ENCODE peak calls at places on chromosomes 2 and 18, in four cellular contexts. V is HepG2, M is K562, I is GM12878. A is an unnamed sample.

GRCh38 chr2:169727065-169727464 is 6.6 kb upstream of the KLHL23 start:
- DNase-seq in V (no peak), M (no peak), I (no peak), A (peak)

GRCh38 chr18:69480460-69480859 is 79.8 kb downstream of the DOK6 start:
- DNase-seq in V (no peak), M (no peak), I (no peak), A (no peak)

GRCh38 chr2:33494155-33494779 is 17.8 kb downstream of the RASGRP3 start:
- DNase-seq in V (no peak), M (no peak), I (no peak), A (no peak)

GRCh38 chr2:37653093-37653492 is 18.3 kb downstream of the CDC42EP3 start:
- DNase-seq in V (no peak), M (no peak), I (no peak), A (no peak)

GRCh38 chr18:77123313-77124231 is 9.0 kb downstream of the MBP start:
- DNase-seq in V (no peak), M (no peak), I (no peak), A (no peak)

GRCh38 chr18:43893001-43893637 is 615.8 kb upstream of the SYT4 start:
- DNase-seq in V (no peak), M (no peak), I (no peak), A (no peak)

GRCh38 chr2:227888289-227888688 is 16.9 kb downstream of the DAW1 start:
- DNase-seq in V (no peak), M (no peak), I (no peak), A (no peak)

GRCh38 chr18:13563390-13563805 is 163.0 kb downstream of the FAM210A start:
- DNase-seq in V (no peak), M (no peak), I (no peak), A (no peak)

GRCh38 chr2:8872821-8873432 is 35.5 kb upstream of the KIDINS220 start:
- DNase-seq in V (peak), M (peak), I (peak), A (no peak)

GRCh38 chr2:53970095-53970897 is 497 bp downstream of the PSME4 start:
- DNase-seq in V (peak), M (peak), I (no peak), A (peak)

GRCh38 chr18:23380001-23380550 is 73.0 kb upstream of the RIOK3 start:
- DNase-seq in V (no peak), M (peak), I (no peak), A (no peak)

GRCh38 chr18:31303771-31304170 is 14.2 kb upstream of the DSG1 start:
- DNase-seq in V (no peak), M (no peak), I (no peak), A (no peak)

GRCh38 chr2:238238766-238239551 is 879 bp downstream of the HES6 start:
- DNase-seq in V (no peak), M (peak), I (no peak), A (no peak)

DNA sequence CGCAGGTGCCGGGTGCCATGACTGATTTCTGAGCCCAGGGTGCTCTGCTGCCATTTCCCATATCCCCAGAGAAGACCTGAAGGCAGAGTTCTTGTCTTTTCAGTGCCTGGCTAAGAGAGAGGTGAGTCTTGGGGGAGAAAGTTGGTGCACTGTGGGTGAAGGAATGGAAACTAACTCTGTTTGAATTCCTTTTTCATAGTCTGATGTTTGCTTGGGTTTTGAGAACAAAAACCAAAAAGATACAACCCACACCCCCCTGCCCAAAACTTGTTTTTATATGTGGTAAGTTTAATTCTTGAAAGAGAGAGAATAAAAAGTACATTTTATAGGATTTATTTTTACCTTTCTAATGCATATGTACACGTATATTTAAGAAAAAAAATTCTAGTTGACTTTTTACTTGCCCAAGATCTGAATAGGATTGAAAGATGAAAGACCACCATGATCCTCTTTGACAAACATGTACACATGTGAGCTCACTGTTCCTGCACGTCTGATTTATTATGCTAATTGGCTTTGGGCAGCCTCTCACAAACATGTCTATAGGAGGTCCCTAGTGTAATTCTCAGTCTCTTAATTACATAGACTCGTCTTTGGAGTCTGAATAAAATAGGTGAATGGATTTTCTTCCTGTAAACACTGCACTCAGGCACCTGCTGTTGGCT is 46.3 kb downstream of the ARL4C start:
- DNase-seq in V (no peak), M (no peak), I (no peak), A (no peak)
- TF ChIP-seq SP1 in V (no peak), M (no peak), I (no peak), A (no peak)

GRCh38 chr2:28354920-28355520 is 37.6 kb upstream of the FOSL2 start:
- DNase-seq in V (no peak), M (no peak), I (no peak), A (no peak)
- TF ChIP-seq CREM in V (no peak), M (no peak), I (no peak), A (no peak)

GRCh38 chr18:79868168-79868784 is 70.5 kb downstream of the KCNG2 start:
- DNase-seq in V (no peak), M (no peak), I (no peak), A (no peak)

GRCh38 chr18:79867666-79868065 is 69.9 kb downstream of the KCNG2 start:
- DNase-seq in V (no peak), M (no peak), I (no peak), A (no peak)

GRCh38 chr18:79870369-79871025 is 72.8 kb downstream of the KCNG2 start:
- DNase-seq in V (no peak), M (no peak), I (no peak), A (no peak)

GRCh38 chr18:79869591-79870368 is 72.0 kb downstream of the KCNG2 start:
- DNase-seq in V (no peak), M (no peak), I (no peak), A (no peak)

DNA sequence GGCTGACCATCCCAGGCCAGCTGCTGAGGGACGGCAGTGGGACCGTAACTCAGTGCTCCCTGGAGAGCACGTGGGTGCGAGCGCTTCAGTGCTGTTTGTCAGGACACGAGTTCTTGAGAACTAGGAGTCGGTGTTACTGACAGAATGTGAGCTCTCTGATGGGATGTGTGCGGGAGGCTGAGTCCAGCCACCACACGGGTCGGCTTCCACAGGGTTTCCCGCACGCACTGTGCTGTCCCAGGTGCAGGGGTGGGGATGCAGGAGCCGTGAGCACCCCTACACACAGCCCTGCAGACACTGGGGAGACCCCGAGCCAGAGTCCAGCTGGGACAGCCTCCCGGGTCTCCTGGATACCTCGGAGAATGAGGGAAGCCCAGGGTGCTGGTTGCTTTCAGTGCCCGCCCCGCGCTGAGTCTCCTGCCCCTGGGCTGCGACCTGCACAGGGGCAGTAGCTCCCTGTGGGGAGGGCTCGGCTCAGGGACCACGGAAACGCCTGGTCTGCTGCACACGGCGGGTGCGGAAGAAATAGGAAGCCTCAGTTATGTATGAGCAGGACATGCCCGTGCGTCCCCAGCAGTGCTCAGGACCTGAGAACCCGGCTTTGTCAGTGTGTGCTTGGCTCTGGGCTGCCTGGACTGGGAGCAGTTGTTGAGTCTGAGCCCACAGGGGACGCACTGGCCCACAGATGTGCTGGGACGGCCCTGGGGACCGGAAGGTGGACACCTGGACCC is 71.2 kb downstream of the KCNG2 start:
- DNase-seq in V (no peak), M (peak), I (no peak), A (no peak)
- TF ChIP-seq SP1 in V (no peak), M (no peak), I (no peak), A (no peak)

GRCh38 chr2:69131983-69132675 is 119.2 kb downstream of the ANTXR1 start:
- DNase-seq in V (no peak), M (no peak), I (no peak), A (no peak)
- TF ChIP-seq CREM in V (no peak), M (no peak), I (no peak), A (no peak)

DNA sequence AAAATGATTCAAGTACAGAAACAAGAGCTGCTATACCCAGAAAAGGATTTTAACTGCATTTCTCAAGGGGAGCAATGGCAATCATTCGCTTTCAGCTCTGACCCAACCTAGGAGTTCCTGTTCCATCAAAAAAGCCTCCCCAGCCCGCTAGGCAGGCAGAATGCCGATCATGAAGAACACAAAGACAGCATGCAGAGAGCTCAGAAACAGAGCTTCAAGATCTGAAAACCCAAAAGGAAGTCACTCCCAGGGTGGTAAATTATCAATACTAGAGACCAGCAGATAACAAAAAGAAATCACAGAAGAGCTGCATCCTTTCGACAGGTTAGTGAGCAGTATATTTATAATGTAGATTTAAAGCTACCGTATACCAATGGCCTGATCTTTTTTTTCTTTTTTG is 84.8 kb upstream of the CRIM1 start:
- DNase-seq in V (no peak), M (no peak), I (no peak), A (peak)
- TF ChIP-seq SP1 in V (no peak), M (no peak), I (no peak), A (peak)

DNA sequence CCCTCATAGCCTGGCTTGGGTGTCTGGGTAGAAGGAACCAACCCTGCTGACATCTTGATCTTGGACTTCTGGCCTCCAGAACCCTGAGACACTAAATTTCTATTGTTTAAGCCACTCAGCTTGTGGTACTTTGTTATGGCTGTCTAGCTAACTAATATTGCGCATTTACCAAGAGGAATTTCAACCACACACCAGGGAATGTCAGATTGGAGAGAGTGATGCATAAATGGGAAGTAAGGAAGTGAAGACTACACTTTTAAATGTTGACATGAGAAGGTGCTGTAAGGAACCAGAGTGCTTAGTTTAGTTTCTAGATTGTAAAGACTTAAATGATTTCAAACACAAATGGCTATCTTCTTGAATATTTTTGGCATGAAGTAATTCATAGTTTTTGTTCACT is 98.9 kb upstream of the ITGB6 start:
- DNase-seq in V (no peak), M (no peak), I (no peak), A (no peak)
- TF ChIP-seq CREM in V (no peak), M (no peak), I (no peak), A (no peak)

A was measured in WTC11.